ENCODE peak calls at places on chromosomes 5 and 9, in four cellular contexts. H is colonic mucosa; M is activated CD8-positive, alpha-beta T cell treated with anti-CD3 and anti-CD28 coated beads for 36 hours; B is CD4-positive, alpha-beta T cell. Z is an unnamed sample.

GRCh38 chr9:36284226-36284625 is 26.0 kb upstream of the GNE start:
- DNase-seq in H (no peak), M (no peak), B (no peak), Z (no peak)

GRCh38 chr5:1329111-1329579 is 15.8 kb downstream of the CLPTM1L start:
- DNase-seq in H (no peak), B (no peak), M (no peak), Z (no peak)

GRCh38 chr5:128097224-128097623 is 13.7 kb downstream of the SLC12A2 start:
- DNase-seq in H (no peak), M (no peak), B (no peak), Z (no peak)

GRCh38 chr9:84860423-84861115 is 191.0 kb downstream of the NTRK2 start:
- DNase-seq in M (no peak), B (no peak), H (no peak), Z (no peak)

GRCh38 chr9:127033784-127034183 is 88.7 kb downstream of the ANGPTL2 start:
- DNase-seq in M (no peak), H (no peak), B (no peak), Z (no peak)

GRCh38 chr9:5446451-5447236 is 3.7 kb upstream of the CD274 start:
- DNase-seq in B (no peak), H (no peak), M (no peak), Z (no peak)

GRCh38 chr5:106397700-106398099 is 1273.0 kb downstream of the EFNA5 start:
- DNase-seq in M (no peak), B (no peak), H (no peak), Z (no peak)

GRCh38 chr5:109965634-109966033 is 275.9 kb downstream of the MAN2A1 start:
- DNase-seq in B (no peak), M (peak), H (no peak), Z (no peak)

GRCh38 chr9:36934478-36935065 is 99.5 kb downstream of the PAX5 start:
- DNase-seq in M (no peak), B (no peak), H (no peak), Z (no peak)

GRCh38 chr9:34652608-34653007 is 623 bp downstream of the IL11RA start:
- DNase-seq in M (no peak), B (no peak), H (no peak), Z (no peak)

GRCh38 chr5:38615042-38615441 is 58.6 kb upstream of the LIFR start:
- DNase-seq in M (no peak), H (no peak), B (no peak), Z (no peak)

GRCh38 chr9:98658965-98659364 is 49.8 kb downstream of the GABBR2 start:
- DNase-seq in M (no peak), B (no peak), H (no peak), Z (no peak)

GRCh38 chr5:150419630-150420270 is 7.0 kb upstream of the CD74 start:
- DNase-seq in B (no peak), M (no peak), H (no peak), Z (no peak)

GRCh38 chr5:17147225-17148120 is 70.0 kb upstream of the BASP1 start:
- DNase-seq in H (no peak), B (no peak), M (no peak), Z (no peak)

GRCh38 chr9:136506425-136506824 is 23.6 kb upstream of the SEC16A start:
- DNase-seq in B (no peak), H (no peak), M (no peak), Z (no peak)

GRCh38 chr5:57779383-57780223 is 297.0 kb upstream of the ACTBL2 start:
- DNase-seq in M (peak), B (no peak), H (peak), Z (peak)

GRCh38 chr5:31530541-31531265 is 1.2 kb downstream of the DROSHA start:
- DNase-seq in H (no peak), M (no peak), B (no peak), Z (no peak)

GRCh38 chr9:91151741-91152095 is 210.0 kb downstream of the AUH start:
- DNase-seq in H (no peak), B (no peak), M (peak), Z (no peak)

GRCh38 chr9:137760426-137760825 is 117.2 kb upstream of the CACNA1B start:
- DNase-seq in M (no peak), H (no peak), B (no peak), Z (no peak)

GRCh38 chr5:4581289-4581688 is 558.8 kb upstream of the ADAMTS16 start:
- DNase-seq in B (no peak), M (no peak), H (no peak), Z (no peak)

GRCh38 chr5:10573487-10574145 is 9.7 kb downstream of the ANKRD33B start:
- DNase-seq in H (no peak), B (no peak), M (no peak), Z (no peak)

GRCh38 chr9:137978262-137978714 is 100.7 kb downstream of the CACNA1B start:
- DNase-seq in M (no peak), B (no peak), H (no peak), Z (peak)

GRCh38 chr9:91948061-91948422 is 2.0 kb downstream of the ROR2 start:
- DNase-seq in M (no peak), B (no peak), H (no peak), Z (no peak)

GRCh38 chr9:86720893-86721698 is 226.2 kb downstream of the GAS1 start:
- DNase-seq in H (no peak), B (no peak), M (no peak), Z (no peak)

GRCh38 chr9:16031971-16032370 is 479.1 kb downstream of the CCDC171 start:
- DNase-seq in H (no peak), B (no peak), M (no peak), Z (no peak)

GRCh38 chr5:82275267-82275664 is 2.9 kb downstream of the RPS23 start:
- DNase-seq in M (no peak), B (no peak), H (no peak), Z (no peak)

GRCh38 chr5:106860398-106861044 is 810.2 kb downstream of the EFNA5 start:
- DNase-seq in H (no peak), M (no peak), B (no peak), Z (no peak)

GRCh38 chr9:81646337-81646736 is 43.0 kb downstream of the TLE1 start:
- DNase-seq in B (no peak), H (no peak), M (no peak), Z (no peak)
- TF ChIP-seq CTCF in B (no peak), H (no peak), M (no peak), Z (no peak)

GRCh38 chr9:129494113-129494789 is 126.7 kb downstream of the C9orf50 start:
- DNase-seq in H (peak), M (no peak), B (no peak), Z (no peak)

GRCh38 chr9:129495422-129496186 is 125.3 kb downstream of the C9orf50 start:
- DNase-seq in B (peak), M (peak), H (peak), Z (peak)

GRCh38 chr9:129497064-129497836 is 123.7 kb downstream of the C9orf50 start:
- DNase-seq in H (peak), B (no peak), M (no peak), Z (no peak)

GRCh38 chr9:129497837-129498450 is 123.0 kb downstream of the C9orf50 start:
- DNase-seq in H (no peak), M (no peak), B (no peak), Z (no peak)

DNA sequence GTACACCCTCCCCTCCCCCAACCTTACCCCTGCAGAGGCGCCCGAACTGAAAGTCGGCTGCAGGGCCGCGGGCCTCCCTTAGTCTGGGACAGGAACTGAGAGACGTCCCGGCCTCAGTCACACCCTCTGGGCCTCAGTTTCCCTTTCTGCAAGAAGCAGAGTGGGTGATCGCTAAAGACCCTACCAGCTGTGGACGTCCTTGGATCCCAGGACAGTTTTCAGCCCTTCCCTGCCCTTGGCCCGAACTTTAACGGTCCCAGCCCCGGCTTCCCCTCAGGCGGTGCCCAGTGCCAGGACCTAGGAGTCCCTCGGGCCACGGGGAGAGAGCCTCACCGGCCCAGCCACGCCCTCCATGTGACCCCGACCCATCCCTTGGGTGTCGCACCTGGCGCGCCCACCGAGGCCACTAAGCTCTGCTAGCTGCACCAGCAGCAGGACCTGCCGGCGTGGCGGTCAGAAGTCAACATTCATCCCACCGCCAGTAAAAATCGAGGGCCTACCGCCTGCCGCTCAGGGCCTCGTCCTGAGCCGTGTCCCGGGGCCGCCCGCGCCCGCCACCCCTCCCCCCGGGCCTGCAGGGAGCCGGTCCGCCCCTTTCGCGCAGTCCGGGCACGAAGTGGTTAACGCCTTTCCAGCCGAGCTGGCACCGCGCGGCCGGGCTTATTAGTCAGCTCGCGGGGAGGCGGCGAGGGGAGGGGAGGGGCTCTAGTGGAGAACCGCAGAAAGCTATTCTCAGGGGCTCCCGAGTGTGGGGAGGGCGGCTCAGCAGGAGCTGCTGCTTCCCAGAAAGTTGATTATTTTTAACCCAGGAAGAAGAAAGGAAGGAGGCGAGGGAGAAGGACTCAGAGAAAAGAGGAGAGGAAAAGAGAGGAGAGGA is 124.5 kb downstream of the C9orf50 start:
- DNase-seq in H (peak), B (peak), M (peak), Z (peak)
- TF ChIP-seq CTCF in H (no peak), B (no peak), M (no peak), Z (no peak)

GRCh38 chr5:67989457-67989856 is 226.1 kb upstream of the PIK3R1 start:
- DNase-seq in M (no peak), B (no peak), H (peak), Z (no peak)
- TF ChIP-seq CTCF in M (no peak), B (no peak), H (no peak), Z (no peak)

DNA sequence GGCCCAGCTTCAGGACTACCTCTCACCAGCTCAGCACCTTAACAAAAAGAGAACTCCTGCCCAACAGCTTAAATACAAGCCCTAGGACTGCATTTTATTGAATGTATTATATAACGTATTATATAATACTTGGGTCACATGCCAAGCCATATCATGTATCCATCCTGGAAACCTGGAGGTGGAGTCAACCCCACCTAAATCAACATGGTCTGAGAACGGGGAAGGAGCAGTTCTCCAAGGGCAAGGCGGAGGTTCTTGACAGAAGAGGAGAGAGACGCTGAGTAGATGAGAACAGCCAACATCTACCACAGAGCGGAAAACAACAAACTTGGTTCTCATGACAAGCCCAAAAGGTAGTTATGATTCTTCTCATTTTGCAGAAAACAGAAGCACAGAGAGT is 163.4 kb downstream of the FGF18 start:
- DNase-seq in B (no peak), H (no peak), M (no peak), Z (no peak)
- TF ChIP-seq CTCF in B (no peak), H (no peak), M (no peak), Z (no peak)